ENCODE peak calls at places on chromosomes 3 and 15, in five cellular contexts. N, F, E, V and A are unnamed samples.

GRCh38 chr3:186493507-186493906 is 50.7 kb downstream of the CRYGS start:
- ATAC-seq in N (no peak), F (no peak), V (no peak), E (no peak), A (no peak)

GRCh38 chr3:61685755-61686154 is 124.4 kb downstream of the PTPRG start:
- ATAC-seq in V (no peak), N (no peak), E (no peak), F (peak; percentile 10), A (no peak)

GRCh38 chr15:68346986-68347385 is 69.4 kb downstream of the FEM1B start:
- ATAC-seq in F (no peak), E (no peak), V (no peak), N (no peak), A (no peak)

GRCh38 chr15:95930659-95931375 is 399.7 kb upstream of the NR2F2 start:
- ATAC-seq in E (no peak), V (no peak), F (no peak), N (no peak), A (no peak)

GRCh38 chr3:188972313-188972712 is 199.5 kb upstream of the TPRG1 start:
- ATAC-seq in E (no peak), N (no peak), V (no peak), F (no peak), A (no peak)

GRCh38 chr15:64447536-64448315 is 12.7 kb upstream of the ZNF609 start:
- ATAC-seq in V (no peak), F (no peak), N (no peak), E (no peak), A (no peak)

GRCh38 chr3:155560135-155560534 is 184.7 kb downstream of the PLCH1 start:
- ATAC-seq in F (no peak), E (no peak), N (no peak), V (no peak), A (no peak)

GRCh38 chr15:85624241-85624855 is 170.4 kb downstream of the KLHL25 start:
- ATAC-seq in E (no peak), F (no peak), V (peak; percentile 19), N (no peak), A (no peak)

GRCh38 chr15:83845230-83845629 is 191.3 kb downstream of the ADAMTSL3 start:
- ATAC-seq in F (no peak), E (no peak), V (peak; percentile 76), N (no peak), A (no peak)

GRCh38 chr15:70286110-70286806 is 188.5 kb upstream of the TLE3 start:
- ATAC-seq in E (no peak), N (no peak), F (no peak), V (no peak), A (no peak)

GRCh38 chr3:11005686-11006256 is 13.2 kb downstream of the SLC6A1 start:
- ATAC-seq in V (no peak), F (peak; percentile 74), E (no peak), N (no peak), A (no peak)

GRCh38 chr3:32371466-32372212 is 20.0 kb upstream of the CMTM7 start:
- ATAC-seq in V (no peak), F (no peak), N (peak; percentile 76), E (peak; percentile 73), A (peak; percentile 76)

GRCh38 chr3:186220365-186220764 is 111.5 kb upstream of the ETV5 start:
- ATAC-seq in V (no peak), N (peak; percentile 46), F (peak; percentile 79), E (peak; percentile 69), A (peak; percentile 55)

GRCh38 chr3:69781593-69781992 is 42.3 kb downstream of the MITF start:
- ATAC-seq in E (no peak), N (no peak), F (no peak), V (no peak), A (no peak)

GRCh38 chr15:61654918-61655317 is 405.3 kb downstream of the VPS13C start:
- ATAC-seq in V (peak; percentile 50), F (no peak), E (no peak), N (no peak), A (no peak)

GRCh38 chr15:40693904-40694705 is 869 bp upstream of the RAD51 start:
- ATAC-seq in V (no peak), E (no peak), N (no peak), F (no peak), A (no peak)